ENCODE peak calls at places on chromosomes 2 and 18, in five cellular contexts. One of them, this sample, is unnamed.

GRCh38 chr2:74498500-74499268 is 719 bp downstream of the LBX2 start:
- DNase-seq in CD8-positive, alpha-beta T cell: no peak
- DNase-seq in OCI-LY7: no peak
- DNase-seq in activated naive CD4-positive, alpha-beta T cell: no peak
- DNase-seq in tibial nerve: no peak
- DNase-seq in this sample: no peak

GRCh38 chr18:48408727-48409590 is at the start of gene ZBTB7C:
- DNase-seq in CD8-positive, alpha-beta T cell: no peak
- DNase-seq in activated naive CD4-positive, alpha-beta T cell: no peak
- DNase-seq in tibial nerve: no peak
- DNase-seq in OCI-LY7: no peak
- DNase-seq in this sample: no peak

GRCh38 chr2:60555066-60555793 is 1.8 kb upstream of the BCL11A start:
- DNase-seq in activated naive CD4-positive, alpha-beta T cell: peak
- DNase-seq in tibial nerve: no peak
- DNase-seq in CD8-positive, alpha-beta T cell: peak
- DNase-seq in OCI-LY7: peak
- DNase-seq in this sample: no peak

GRCh38 chr2:162477011-162477410 is 133.1 kb downstream of the GCA start:
- DNase-seq in tibial nerve: no peak
- DNase-seq in CD8-positive, alpha-beta T cell: no peak
- DNase-seq in OCI-LY7: no peak
- DNase-seq in activated naive CD4-positive, alpha-beta T cell: no peak
- DNase-seq in this sample: no peak

GRCh38 chr2:81598437-81598836 is 1293.9 kb upstream of the LRRTM1 start:
- DNase-seq in activated naive CD4-positive, alpha-beta T cell: no peak
- DNase-seq in OCI-LY7: no peak
- DNase-seq in CD8-positive, alpha-beta T cell: no peak
- DNase-seq in tibial nerve: no peak
- DNase-seq in this sample: no peak

GRCh38 chr2:23772684-23773083 is 154.2 kb downstream of the ATAD2B start:
- DNase-seq in activated naive CD4-positive, alpha-beta T cell: no peak
- DNase-seq in CD8-positive, alpha-beta T cell: no peak
- DNase-seq in tibial nerve: no peak
- DNase-seq in OCI-LY7: peak
- DNase-seq in this sample: no peak

GRCh38 chr18:12011962-12012549 is 30.7 kb downstream of the IMPA2 start:
- DNase-seq in CD8-positive, alpha-beta T cell: no peak
- DNase-seq in tibial nerve: no peak
- DNase-seq in activated naive CD4-positive, alpha-beta T cell: no peak
- DNase-seq in OCI-LY7: no peak
- DNase-seq in this sample: no peak

GRCh38 chr2:17059452-17059851 is 393.8 kb upstream of the CYRIA start:
- DNase-seq in activated naive CD4-positive, alpha-beta T cell: no peak
- DNase-seq in tibial nerve: no peak
- DNase-seq in OCI-LY7: no peak
- DNase-seq in CD8-positive, alpha-beta T cell: no peak
- DNase-seq in this sample: no peak

GRCh38 chr2:100757621-100758394 is 62.1 kb upstream of the NPAS2 start:
- DNase-seq in CD8-positive, alpha-beta T cell: no peak
- DNase-seq in activated naive CD4-positive, alpha-beta T cell: no peak
- DNase-seq in tibial nerve: no peak
- DNase-seq in OCI-LY7: no peak
- DNase-seq in this sample: no peak

GRCh38 chr2:148475626-148476025 is 168.9 kb upstream of the EPC2 start:
- DNase-seq in tibial nerve: no peak
- DNase-seq in CD8-positive, alpha-beta T cell: no peak
- DNase-seq in OCI-LY7: no peak
- DNase-seq in activated naive CD4-positive, alpha-beta T cell: no peak
- DNase-seq in this sample: no peak

GRCh38 chr2:207275779-207276178 is 110.0 kb upstream of the KLF7 start:
- DNase-seq in CD8-positive, alpha-beta T cell: no peak
- DNase-seq in tibial nerve: no peak
- DNase-seq in activated naive CD4-positive, alpha-beta T cell: no peak
- DNase-seq in OCI-LY7: no peak
- DNase-seq in this sample: no peak